ENCODE peak calls at places on chromosome 17, in four cellular contexts. J is adrenal gland, H is breast epithelium, M is tibial artery. L is an unnamed sample. For H3K4me1, the result is how much of the 10 kb centered on the place peaks cover.

GRCh38 chr17:1147664-1148063 is 32.1 kb downstream of the ABR start:
- DNase-seq in H (no peak), M (no peak), J (no peak), L (no peak)

GRCh38 chr17:47299239-47299910 is 24.4 kb upstream of the EFCAB13 start:
- DNase-seq in M (no peak), H (no peak), J (no peak), L (no peak)

GRCh38 chr17:81630274-81630673 is 6.6 kb downstream of the NPLOC4 start:
- DNase-seq in J (no peak), M (no peak), H (no peak), L (peak)

GRCh38 chr17:75509528-75510258 is 5.6 kb downstream of the CASKIN2 start:
- DNase-seq in J (peak), M (no peak), H (no peak), L (no peak)

GRCh38 chr17:17380156-17380925 is 77.2 kb downstream of the NT5M start:
- DNase-seq in H (no peak), M (no peak), J (no peak), L (no peak)

GRCh38 chr17:38706625-38707298 is 1.7 kb downstream of the MLLT6 start:
- DNase-seq in J (peak), M (no peak), H (no peak), L (peak)

GRCh38 chr17:29032798-29033197 is 10.1 kb upstream of the PIPOX start:
- DNase-seq in J (no peak), M (no peak), H (no peak), L (no peak)

GRCh38 chr17:50272711-50273653 is 1.3 kb upstream of the TMEM92 start:
- DNase-seq in H (peak), M (peak), J (peak), L (peak)

GRCh38 chr17:8835631-8836364 is 31.7 kb downstream of the PIK3R6 start:
- DNase-seq in M (no peak), H (no peak), J (no peak), L (no peak)

GRCh38 chr17:66344473-66344872 is 42.1 kb downstream of the PRKCA start:
- DNase-seq in J (no peak), M (no peak), H (no peak), L (no peak)

GRCh38 chr17:4988168-4988567 is 693 bp upstream of the CAMTA2 start:
- DNase-seq in M (peak), H (no peak), J (no peak), L (no peak)

GRCh38 chr17:70423562-70423961 is 254.2 kb downstream of the KCNJ2 start:
- DNase-seq in M (no peak), H (no peak), J (no peak), L (no peak)

GRCh38 chr17:82388223-82388921 is 16.8 kb downstream of the UTS2R start:
- DNase-seq in M (no peak), H (no peak), J (peak), L (no peak)

DNA sequence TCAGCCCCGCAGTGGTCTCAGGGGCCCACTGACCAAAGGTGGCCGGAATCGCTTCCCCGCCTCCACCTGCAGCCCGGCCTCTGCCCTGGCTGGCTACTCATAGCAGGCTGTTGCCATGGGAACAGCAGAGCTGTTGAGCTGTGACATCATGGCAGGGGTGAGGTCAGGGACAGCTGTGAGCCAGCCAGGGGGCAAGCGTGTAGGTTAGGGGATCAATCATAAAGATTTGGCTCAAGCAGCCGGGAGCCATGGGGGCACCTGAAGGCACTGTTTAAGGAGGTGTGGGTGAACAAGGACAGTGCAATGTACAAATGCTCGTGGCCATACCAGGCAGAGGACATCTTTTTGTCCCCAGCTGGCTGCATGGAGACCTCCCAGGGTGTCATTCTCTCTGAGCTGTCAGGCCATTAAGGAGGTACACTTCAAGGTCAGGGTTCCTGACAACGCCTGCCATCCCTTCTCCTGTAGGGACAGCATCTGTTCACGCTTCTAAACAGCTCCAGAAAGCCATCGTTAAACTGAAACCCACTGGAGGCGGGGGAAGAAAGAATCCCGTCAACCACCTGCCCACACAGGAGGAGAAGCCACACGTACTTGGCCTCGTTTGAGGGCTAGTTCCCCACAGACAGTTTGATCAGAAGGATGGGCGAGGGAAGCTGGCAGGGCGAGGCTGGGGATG is at the start of gene CEP295NL:
- DNase-seq in M (no peak), J (peak), H (no peak), L (no peak)
- H3K4me1 ChIP-seq in M (under half), J (under half), H (under half), L (under half)

GRCh38 chr17:57356153-57356721 is 99.9 kb downstream of the MSI2 start:
- DNase-seq in H (no peak), M (no peak), J (peak), L (no peak)
- H3K27ac ChIP-seq in H (no peak), M (no peak), J (peak), L (no peak)

GRCh38 chr17:40348562-40349476 is 15.7 kb downstream of the GJD3 start:
- DNase-seq in H (peak), M (peak), J (peak), L (peak)
- H3K4me1 ChIP-seq in H (under half), M (half or more), J (half or more), L (half or more)

GRCh38 chr17:64412944-64413381 is 22.3 kb upstream of the PECAM1 start:
- DNase-seq in J (no peak), M (no peak), H (no peak), L (no peak)

GRCh38 chr17:64413505-64413904 is 22.8 kb upstream of the PECAM1 start:
- DNase-seq in H (no peak), M (no peak), J (no peak), L (no peak)

GRCh38 chr17:64411999-64412771 is 21.5 kb upstream of the PECAM1 start:
- DNase-seq in J (peak), M (peak), H (no peak), L (peak)

GRCh38 chr17:64406321-64407200 is 15.9 kb upstream of the PECAM1 start:
- DNase-seq in H (no peak), J (peak), M (peak), L (no peak)

GRCh38 chr17:64410750-64411490 is 20.3 kb upstream of the PECAM1 start:
- DNase-seq in J (no peak), H (no peak), M (no peak), L (no peak)
- H3K27ac ChIP-seq in J (no peak), H (peak), M (no peak), L (peak)

GRCh38 chr17:64385187-64386083 is 5.2 kb downstream of the PECAM1 start:
- DNase-seq in H (no peak), J (peak), M (peak), L (no peak)

GRCh38 chr17:64386412-64387144 is 4.1 kb downstream of the PECAM1 start:
- DNase-seq in J (no peak), H (no peak), M (peak), L (no peak)

GRCh38 chr17:64387145-64387473 is 3.6 kb downstream of the PECAM1 start:
- DNase-seq in M (no peak), J (no peak), H (no peak), L (no peak)

GRCh38 chr17:64382184-64382583 is 8.5 kb downstream of the PECAM1 start:
- DNase-seq in J (no peak), M (peak), H (no peak), L (no peak)

DNA sequence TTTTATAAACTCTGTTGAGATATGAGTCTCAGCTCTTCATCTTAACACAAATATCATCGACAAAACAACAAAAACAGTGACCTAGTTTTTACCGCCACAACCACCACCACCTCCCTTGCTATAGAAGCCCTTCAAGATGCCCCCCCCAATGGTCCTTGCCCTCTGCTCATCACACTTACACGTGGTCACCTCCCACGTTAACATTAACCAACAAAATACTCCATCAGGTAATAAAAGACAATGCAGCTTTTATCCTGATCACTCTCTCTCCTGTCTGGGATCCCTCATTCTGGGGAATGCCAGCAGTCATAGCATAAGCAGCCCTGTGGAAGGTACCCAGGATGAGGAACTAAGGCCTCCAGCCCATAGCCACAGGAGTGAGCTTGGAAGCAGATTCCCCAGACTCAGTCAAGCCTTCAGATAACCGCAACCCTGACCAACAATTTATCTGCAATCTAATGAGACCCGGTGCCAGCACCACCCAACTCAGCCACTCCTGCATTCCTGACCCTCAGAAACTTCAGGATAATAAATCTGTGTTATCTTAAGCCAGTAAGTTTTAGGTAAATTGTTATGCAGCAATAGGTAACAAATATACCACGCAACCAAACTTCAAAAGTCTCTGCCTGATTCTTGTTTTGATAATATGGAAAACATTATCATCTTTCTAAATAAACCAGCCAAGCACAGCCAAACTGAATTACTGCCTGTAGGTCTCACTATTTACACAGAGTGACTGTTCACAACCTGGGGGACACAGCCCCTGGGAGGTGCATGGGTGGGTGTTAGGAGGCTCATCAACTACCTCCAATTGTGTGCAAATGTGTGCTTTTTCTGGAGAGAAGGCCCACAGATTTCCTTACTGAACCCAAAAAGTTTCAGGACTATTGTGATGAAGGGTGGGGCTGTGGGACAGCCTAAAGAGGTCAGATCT is 6.1 kb downstream of the PECAM1 start:
- DNase-seq in H (no peak), J (no peak), M (peak), L (no peak)
- H3K4me1 ChIP-seq in H (under half), J (under half), M (under half), L (under half)

GRCh38 chr17:69061901-69062556 is 1.3 kb upstream of the ABCA9 start:
- DNase-seq in H (no peak), M (no peak), J (no peak), L (no peak)

GRCh38 chr17:69057280-69057679 is 3.4 kb downstream of the ABCA9 start:
- DNase-seq in H (no peak), M (no peak), J (no peak), L (no peak)

GRCh38 chr17:69058165-69058564 is 2.6 kb downstream of the ABCA9 start:
- DNase-seq in M (no peak), H (no peak), J (no peak), L (no peak)

GRCh38 chr17:69060835-69061234 is at the start of gene ABCA9:
- DNase-seq in J (no peak), M (no peak), H (no peak), L (no peak)

GRCh38 chr17:69059458-69060205 is 1.1 kb downstream of the ABCA9 start:
- DNase-seq in H (no peak), J (no peak), M (no peak), L (no peak)
- H3K27ac ChIP-seq in H (peak), J (peak), M (no peak), L (no peak)